ENCODE peak calls at places on chromosomes 11 and 22, in five cellular contexts. One of them, this sample, is unnamed.

GRCh38 chr11:124970925-124971324 is 16.9 kb downstream of the CCDC15 start:
- DNase-seq in mucosa of gallbladder: no peak
- DNase-seq in caudate nucleus: no peak
- DNase-seq in HCT116: peak; percentile 42
- DNase-seq in GM12865: no peak
- DNase-seq in this sample: no peak

GRCh38 chr11:32893091-32893946 is 708 bp downstream of the QSER1 start:
- DNase-seq in HCT116: no peak
- DNase-seq in caudate nucleus: peak; percentile 40
- DNase-seq in GM12865: peak; percentile 67
- DNase-seq in mucosa of gallbladder: peak; percentile 20
- DNase-seq in this sample: peak; percentile 35

GRCh38 chr11:103648670-103649400 is 387.6 kb upstream of the DDI1 start:
- DNase-seq in HCT116: no peak
- DNase-seq in mucosa of gallbladder: no peak
- DNase-seq in GM12865: no peak
- DNase-seq in caudate nucleus: no peak
- DNase-seq in this sample: no peak

GRCh38 chr11:126337472-126338241 is 17.8 kb upstream of the ST3GAL4 start:
- DNase-seq in caudate nucleus: no peak
- DNase-seq in GM12865: peak; percentile 28
- DNase-seq in mucosa of gallbladder: no peak
- DNase-seq in HCT116: no peak
- DNase-seq in this sample: no peak

GRCh38 chr11:65764434-65764833 is 16.3 kb downstream of the AP5B1 start:
- DNase-seq in caudate nucleus: no peak
- DNase-seq in mucosa of gallbladder: no peak
- DNase-seq in HCT116: no peak
- DNase-seq in GM12865: no peak
- DNase-seq in this sample: no peak

GRCh38 chr11:83436855-83437254 is 150.7 kb upstream of the CCDC90B start:
- DNase-seq in GM12865: no peak
- DNase-seq in mucosa of gallbladder: no peak
- DNase-seq in HCT116: no peak
- DNase-seq in caudate nucleus: no peak
- DNase-seq in this sample: no peak

GRCh38 chr11:68031136-68031459 is 617 bp downstream of the NDUFS8 start:
- DNase-seq in mucosa of gallbladder: no peak
- DNase-seq in caudate nucleus: no peak
- DNase-seq in HCT116: no peak
- DNase-seq in GM12865: peak; percentile 48
- DNase-seq in this sample: no peak

GRCh38 chr22:47115921-47116320 is 353.5 kb downstream of the TBC1D22A start:
- DNase-seq in HCT116: no peak
- DNase-seq in GM12865: no peak
- DNase-seq in mucosa of gallbladder: no peak
- DNase-seq in caudate nucleus: no peak
- DNase-seq in this sample: no peak

GRCh38 chr11:1785749-1786261 is 22.1 kb upstream of the CTSD start:
- DNase-seq in GM12865: no peak
- DNase-seq in HCT116: no peak
- DNase-seq in mucosa of gallbladder: no peak
- DNase-seq in caudate nucleus: no peak
- DNase-seq in this sample: no peak

GRCh38 chr22:48960981-48961655 is 866.6 kb downstream of the BRD1 start:
- DNase-seq in mucosa of gallbladder: no peak
- DNase-seq in GM12865: no peak
- DNase-seq in caudate nucleus: no peak
- DNase-seq in HCT116: no peak
- DNase-seq in this sample: peak; percentile 17

GRCh38 chr11:15275141-15275540 is 160.4 kb downstream of the INSC start:
- DNase-seq in GM12865: no peak
- DNase-seq in HCT116: no peak
- DNase-seq in mucosa of gallbladder: no peak
- DNase-seq in caudate nucleus: no peak
- DNase-seq in this sample: no peak

GRCh38 chr11:9028591-9028990 is 24.8 kb upstream of the NRIP3 start:
- DNase-seq in HCT116: no peak
- DNase-seq in caudate nucleus: no peak
- DNase-seq in mucosa of gallbladder: no peak
- DNase-seq in GM12865: no peak
- DNase-seq in this sample: no peak

GRCh38 chr11:71530602-71531001 is 3.5 kb downstream of the KRTAP5-7 start:
- DNase-seq in HCT116: no peak
- DNase-seq in caudate nucleus: no peak
- DNase-seq in GM12865: peak; percentile 64
- DNase-seq in mucosa of gallbladder: no peak
- DNase-seq in this sample: no peak

GRCh38 chr11:35815556-35816315 is 128.1 kb upstream of the LDLRAD3 start:
- DNase-seq in caudate nucleus: no peak
- DNase-seq in mucosa of gallbladder: peak; percentile 46
- DNase-seq in HCT116: no peak
- DNase-seq in GM12865: no peak
- DNase-seq in this sample: no peak

GRCh38 chr11:24697722-24698121 is 200.9 kb downstream of the LUZP2 start:
- DNase-seq in GM12865: no peak
- DNase-seq in HCT116: no peak
- DNase-seq in mucosa of gallbladder: no peak
- DNase-seq in caudate nucleus: no peak
- DNase-seq in this sample: no peak

GRCh38 chr11:66600219-66600923 is 7.4 kb downstream of the CCS start:
- DNase-seq in mucosa of gallbladder: no peak
- DNase-seq in GM12865: no peak
- DNase-seq in HCT116: no peak
- DNase-seq in caudate nucleus: no peak
- DNase-seq in this sample: no peak

GRCh38 chr11:45048313-45048841 is 97.7 kb upstream of the TP53I11 start:
- DNase-seq in mucosa of gallbladder: no peak
- DNase-seq in HCT116: no peak
- DNase-seq in GM12865: no peak
- DNase-seq in caudate nucleus: no peak
- DNase-seq in this sample: no peak

GRCh38 chr11:67615455-67616430 is 9.0 kb downstream of the NDUFV1 start:
- DNase-seq in GM12865: peak; percentile 64
- DNase-seq in caudate nucleus: no peak
- DNase-seq in mucosa of gallbladder: no peak
- DNase-seq in HCT116: peak; percentile 41
- DNase-seq in this sample: no peak

GRCh38 chr11:29802522-29802921 is 214.3 kb downstream of the KCNA4 start:
- DNase-seq in HCT116: no peak
- DNase-seq in mucosa of gallbladder: peak; percentile 22
- DNase-seq in GM12865: no peak
- DNase-seq in caudate nucleus: no peak
- DNase-seq in this sample: no peak

GRCh38 chr11:77501748-77502147 is 27.9 kb upstream of the PAK1 start:
- DNase-seq in caudate nucleus: no peak
- DNase-seq in mucosa of gallbladder: no peak
- DNase-seq in GM12865: no peak
- DNase-seq in HCT116: no peak
- DNase-seq in this sample: no peak

GRCh38 chr11:4643084-4643483 is 698 bp upstream of the OR51E1 start:
- DNase-seq in mucosa of gallbladder: no peak
- DNase-seq in GM12865: no peak
- DNase-seq in HCT116: no peak
- DNase-seq in caudate nucleus: no peak
- DNase-seq in this sample: no peak

GRCh38 chr11:6127881-6128280 is 20.4 kb downstream of the OR56B4 start:
- DNase-seq in HCT116: no peak
- DNase-seq in caudate nucleus: no peak
- DNase-seq in mucosa of gallbladder: no peak
- DNase-seq in GM12865: no peak
- DNase-seq in this sample: no peak

GRCh38 chr11:128936546-128937275 is 6.0 kb downstream of the TP53AIP1 start:
- DNase-seq in mucosa of gallbladder: no peak
- DNase-seq in HCT116: no peak
- DNase-seq in caudate nucleus: no peak
- DNase-seq in GM12865: no peak
- DNase-seq in this sample: no peak

GRCh38 chr11:29019960-29020683 is 911.9 kb downstream of the METTL15 start:
- DNase-seq in GM12865: no peak
- DNase-seq in caudate nucleus: no peak
- DNase-seq in HCT116: peak; percentile 29
- DNase-seq in mucosa of gallbladder: no peak
- DNase-seq in this sample: no peak

This sample was measured in lung.